ENCODE peak calls at places on chromosome 12, in five cellular contexts. One of them, this sample, is unnamed. For H3K27me3 and H3K4me1, the result is how much of the 10 kb centered on the place peaks cover.

GRCh38 chr12:122166422-122167327 is 7.3 kb downstream of the IL31 start:
- DNase-seq in BE2C: no peak
- DNase-seq in lower lobe of right lung: no peak
- DNase-seq in fibroblast of lung: no peak
- DNase-seq in uterus: no peak
- DNase-seq in this sample: no peak

GRCh38 chr12:29990971-29991370 is 207.2 kb upstream of the TMTC1 start:
- DNase-seq in lower lobe of right lung: no peak
- DNase-seq in uterus: no peak
- DNase-seq in fibroblast of lung: peak
- DNase-seq in BE2C: no peak
- DNase-seq in this sample: no peak

GRCh38 chr12:50742776-50743175 is 21.1 kb upstream of the ATF1 start:
- DNase-seq in BE2C: no peak
- DNase-seq in uterus: no peak
- DNase-seq in fibroblast of lung: no peak
- DNase-seq in lower lobe of right lung: no peak
- DNase-seq in this sample: no peak

GRCh38 chr12:51028126-51028810 is 2.1 kb upstream of the SLC11A2 start:
- DNase-seq in fibroblast of lung: peak
- DNase-seq in lower lobe of right lung: no peak
- DNase-seq in BE2C: peak
- DNase-seq in uterus: no peak
- DNase-seq in this sample: peak

GRCh38 chr12:26651566-26652188 is 181.3 kb downstream of the ITPR2 start:
- DNase-seq in fibroblast of lung: peak
- DNase-seq in uterus: peak
- DNase-seq in lower lobe of right lung: no peak
- DNase-seq in BE2C: peak
- DNase-seq in this sample: peak

GRCh38 chr12:2845280-2845679 is 10.4 kb upstream of the NRIP2 start:
- DNase-seq in uterus: peak
- DNase-seq in BE2C: no peak
- DNase-seq in fibroblast of lung: peak
- DNase-seq in lower lobe of right lung: no peak
- DNase-seq in this sample: no peak

GRCh38 chr12:10400829-10401228 is 8.7 kb downstream of the KLRC4 start:
- DNase-seq in BE2C: no peak
- DNase-seq in lower lobe of right lung: no peak
- DNase-seq in uterus: no peak
- DNase-seq in fibroblast of lung: no peak
- DNase-seq in this sample: no peak

GRCh38 chr12:65649126-65649525 is 175.2 kb upstream of the HMGA2 start:
- DNase-seq in fibroblast of lung: peak
- DNase-seq in uterus: peak
- DNase-seq in BE2C: no peak
- DNase-seq in lower lobe of right lung: no peak
- DNase-seq in this sample: peak

GRCh38 chr12:7180685-7181084 is 8.8 kb upstream of the PEX5 start:
- DNase-seq in lower lobe of right lung: no peak
- DNase-seq in BE2C: no peak
- DNase-seq in uterus: no peak
- DNase-seq in fibroblast of lung: no peak
- DNase-seq in this sample: no peak

GRCh38 chr12:57623385-57623784 is 9.6 kb downstream of the B4GALNT1 start:
- DNase-seq in uterus: no peak
- DNase-seq in fibroblast of lung: no peak
- DNase-seq in BE2C: no peak
- DNase-seq in lower lobe of right lung: no peak
- DNase-seq in this sample: no peak

GRCh38 chr12:114399664-114400211 is 6.2 kb downstream of the TBX5 start:
- DNase-seq in uterus: no peak
- DNase-seq in lower lobe of right lung: no peak
- DNase-seq in BE2C: no peak
- DNase-seq in fibroblast of lung: no peak
- DNase-seq in this sample: no peak

GRCh38 chr12:114396153-114396868 is 9.6 kb downstream of the TBX5 start:
- DNase-seq in BE2C: no peak
- DNase-seq in fibroblast of lung: no peak
- DNase-seq in lower lobe of right lung: no peak
- DNase-seq in uterus: no peak
- DNase-seq in this sample: no peak

GRCh38 chr12:114395755-114396152 is 10.2 kb downstream of the TBX5 start:
- DNase-seq in fibroblast of lung: no peak
- DNase-seq in lower lobe of right lung: no peak
- DNase-seq in BE2C: no peak
- DNase-seq in uterus: no peak
- DNase-seq in this sample: no peak

GRCh38 chr12:114397978-114398881 is 7.7 kb downstream of the TBX5 start:
- DNase-seq in uterus: no peak
- DNase-seq in lower lobe of right lung: no peak
- DNase-seq in BE2C: no peak
- DNase-seq in fibroblast of lung: no peak
- DNase-seq in this sample: no peak

GRCh38 chr12:114396869-114397719 is 8.8 kb downstream of the TBX5 start:
- DNase-seq in fibroblast of lung: no peak
- DNase-seq in uterus: no peak
- DNase-seq in lower lobe of right lung: no peak
- DNase-seq in BE2C: no peak
- DNase-seq in this sample: no peak
- H3K27me3 ChIP-seq in fibroblast of lung: under half
- H3K27me3 ChIP-seq in uterus: under half
- H3K27me3 ChIP-seq in lower lobe of right lung: half or more
- H3K27me3 ChIP-seq in BE2C: half or more
- H3K27me3 ChIP-seq in this sample: under half

DNA sequence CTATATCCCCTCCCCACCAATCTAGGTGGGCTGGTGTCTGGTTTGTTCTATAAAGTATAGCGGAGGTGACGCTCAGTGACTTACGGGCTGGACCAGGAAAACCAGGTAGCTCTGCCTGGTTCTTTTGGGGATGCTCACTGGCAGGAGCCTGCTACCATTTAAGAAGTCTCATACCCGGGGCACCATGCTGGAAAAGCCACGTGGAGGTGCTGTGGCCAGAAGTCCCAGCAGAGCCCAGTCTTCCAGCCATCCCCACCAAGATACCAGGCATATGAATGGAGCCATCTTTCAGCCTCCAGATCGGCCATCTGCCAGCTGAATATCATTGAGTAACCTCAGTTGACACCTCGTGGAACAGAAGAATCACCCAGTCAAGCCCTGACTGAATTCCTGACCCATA is 87.2 kb downstream of the AACS start:
- DNase-seq in fibroblast of lung: no peak
- DNase-seq in BE2C: no peak
- DNase-seq in lower lobe of right lung: no peak
- DNase-seq in uterus: no peak
- DNase-seq in this sample: no peak
- TF ChIP-seq CTCF in fibroblast of lung: no peak
- TF ChIP-seq CTCF in BE2C: no peak
- TF ChIP-seq CTCF in lower lobe of right lung: no peak
- TF ChIP-seq CTCF in uterus: no peak
- TF ChIP-seq CTCF in this sample: no peak

GRCh38 chr12:52614381-52615207 is 3.8 kb downstream of the KRT73 start:
- DNase-seq in lower lobe of right lung: no peak
- DNase-seq in fibroblast of lung: no peak
- DNase-seq in uterus: no peak
- DNase-seq in BE2C: no peak
- DNase-seq in this sample: no peak

GRCh38 chr12:52611080-52611468 is 7.3 kb downstream of the KRT73 start:
- DNase-seq in fibroblast of lung: no peak
- DNase-seq in BE2C: no peak
- DNase-seq in lower lobe of right lung: no peak
- DNase-seq in uterus: no peak
- DNase-seq in this sample: no peak

GRCh38 chr12:52615208-52615868 is 3.0 kb downstream of the KRT73 start:
- DNase-seq in lower lobe of right lung: no peak
- DNase-seq in BE2C: no peak
- DNase-seq in uterus: no peak
- DNase-seq in fibroblast of lung: peak
- DNase-seq in this sample: no peak

GRCh38 chr12:52613363-52614030 is 4.9 kb downstream of the KRT73 start:
- DNase-seq in BE2C: no peak
- DNase-seq in lower lobe of right lung: no peak
- DNase-seq in fibroblast of lung: no peak
- DNase-seq in uterus: no peak
- DNase-seq in this sample: no peak

DNA sequence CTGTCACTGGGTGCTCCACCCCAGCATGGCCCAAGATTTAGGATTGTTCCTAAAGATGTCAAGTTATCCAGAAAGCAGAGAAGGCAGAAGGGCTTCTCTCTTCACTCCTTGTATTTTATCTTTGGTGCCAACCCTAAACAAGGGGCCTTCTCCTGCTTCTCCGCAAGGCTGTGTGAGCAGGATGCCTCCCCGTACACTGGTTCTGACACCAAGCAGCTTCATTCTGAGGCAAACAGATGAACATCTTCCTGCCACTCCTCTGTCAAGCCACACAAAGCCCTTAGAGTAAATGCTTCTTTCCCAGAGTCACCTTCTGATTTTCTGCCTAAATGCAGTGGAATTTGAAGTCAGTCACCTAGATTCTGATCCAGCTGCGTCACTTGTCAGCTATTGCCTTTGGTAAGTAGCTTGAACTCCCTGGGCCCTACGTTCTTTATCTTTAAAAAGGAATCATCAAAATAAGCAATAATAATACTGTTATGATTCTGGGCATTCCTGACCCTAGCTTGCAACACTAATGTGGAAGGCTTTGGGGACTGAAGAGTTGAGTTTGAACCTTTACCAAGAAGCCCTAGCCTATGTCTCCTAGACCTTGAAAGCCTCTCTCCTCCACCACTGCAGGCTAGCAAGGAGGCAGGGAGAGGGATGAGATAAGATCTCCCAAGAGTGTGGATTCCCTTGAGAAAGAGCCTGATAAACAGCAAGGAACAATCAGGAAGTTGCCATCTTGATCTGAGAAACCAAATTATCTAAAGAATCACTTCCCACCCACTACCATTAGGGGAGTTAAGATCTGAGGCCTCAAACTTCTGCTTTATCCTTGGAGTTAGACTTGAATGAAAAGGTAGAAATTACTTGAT is 5.7 kb downstream of the KRT73 start:
- DNase-seq in uterus: no peak
- DNase-seq in BE2C: no peak
- DNase-seq in fibroblast of lung: no peak
- DNase-seq in lower lobe of right lung: no peak
- DNase-seq in this sample: no peak
- H3K4me1 ChIP-seq in uterus: under half
- H3K4me1 ChIP-seq in BE2C: under half
- H3K4me1 ChIP-seq in fibroblast of lung: under half
- H3K4me1 ChIP-seq in lower lobe of right lung: under half
- H3K4me1 ChIP-seq in this sample: under half

DNA sequence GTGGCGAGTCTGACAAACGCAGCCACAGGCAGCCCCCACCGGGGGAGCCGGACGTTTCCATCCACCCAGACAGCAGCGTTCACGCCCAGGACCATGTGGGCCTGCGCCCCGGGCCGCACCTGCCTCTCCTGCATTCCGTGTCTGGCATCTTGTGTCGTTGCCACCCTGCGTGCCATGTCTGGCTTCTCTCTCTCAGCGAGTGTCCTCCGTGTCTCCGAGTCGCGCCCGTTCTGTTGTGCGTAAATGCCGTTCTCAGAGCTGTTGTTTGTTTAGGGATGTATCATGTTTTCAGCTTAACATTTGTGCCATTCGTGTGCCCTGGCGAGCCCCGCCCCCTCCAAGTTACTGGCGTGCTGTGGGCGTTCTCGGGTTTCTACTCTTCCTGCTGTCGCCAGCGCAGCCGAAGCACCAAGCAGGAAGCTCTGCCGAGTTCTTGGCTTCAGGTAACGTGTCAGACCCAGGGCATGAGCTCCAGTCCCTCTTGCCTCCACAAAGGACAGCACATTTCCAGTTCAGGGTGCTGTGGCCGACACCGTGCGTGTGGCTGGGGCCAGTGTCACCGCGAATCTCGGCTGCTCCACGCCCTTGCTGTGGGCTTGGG is 34.6 kb downstream of the NOC4L start:
- DNase-seq in uterus: no peak
- DNase-seq in BE2C: no peak
- DNase-seq in lower lobe of right lung: no peak
- DNase-seq in fibroblast of lung: no peak
- DNase-seq in this sample: peak
- H3K27me3 ChIP-seq in uterus: under half
- H3K27me3 ChIP-seq in BE2C: half or more
- H3K27me3 ChIP-seq in lower lobe of right lung: under half
- H3K27me3 ChIP-seq in fibroblast of lung: under half
- H3K27me3 ChIP-seq in this sample: under half

GRCh38 chr12:25256005-25256404 is 5.3 kb upstream of the KRAS start:
- DNase-seq in BE2C: no peak
- DNase-seq in lower lobe of right lung: no peak
- DNase-seq in fibroblast of lung: no peak
- DNase-seq in uterus: no peak
- DNase-seq in this sample: no peak
- TF ChIP-seq CTCF in BE2C: no peak
- TF ChIP-seq CTCF in lower lobe of right lung: no peak
- TF ChIP-seq CTCF in fibroblast of lung: no peak
- TF ChIP-seq CTCF in uterus: no peak
- TF ChIP-seq CTCF in this sample: no peak

DNA sequence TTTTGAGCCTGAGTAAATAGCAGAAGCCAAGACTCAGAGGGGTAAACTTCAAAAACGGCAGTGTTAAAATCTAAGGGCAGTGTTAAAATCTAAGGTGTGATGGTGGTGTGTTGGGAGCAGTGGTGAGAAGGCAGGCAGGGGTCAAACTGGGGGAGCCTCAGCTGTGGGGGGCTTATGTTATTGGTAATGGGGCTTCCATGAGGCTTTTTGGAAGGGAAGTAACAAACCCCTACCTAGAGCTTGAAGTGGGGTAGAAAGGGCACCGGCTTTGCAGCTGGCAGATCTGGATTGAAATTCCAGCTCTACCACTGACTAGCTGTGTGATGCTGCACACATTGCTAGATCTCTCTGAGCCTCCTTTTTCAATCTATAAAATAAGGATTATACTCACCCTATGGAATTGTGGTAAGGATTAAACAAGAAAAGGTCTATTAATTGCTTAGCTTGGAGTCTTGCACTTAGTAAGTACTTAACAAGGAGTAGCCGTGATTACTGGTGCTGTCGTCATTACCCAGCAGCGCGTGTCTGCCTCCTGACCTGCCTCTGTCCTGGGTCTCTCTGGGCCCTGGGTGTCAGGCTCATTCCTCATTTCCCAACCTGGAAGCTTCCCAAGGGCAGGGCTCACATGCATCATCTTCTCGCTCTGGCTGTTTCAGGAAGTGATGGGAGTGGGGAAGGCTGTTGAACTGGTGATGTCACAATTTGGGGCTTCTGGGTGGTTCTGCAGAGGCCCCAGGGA is 18.5 kb upstream of the KRT80 start:
- DNase-seq in fibroblast of lung: peak
- DNase-seq in lower lobe of right lung: peak
- DNase-seq in uterus: peak
- DNase-seq in BE2C: peak
- DNase-seq in this sample: no peak
- H3K4me1 ChIP-seq in fibroblast of lung: under half
- H3K4me1 ChIP-seq in lower lobe of right lung: under half
- H3K4me1 ChIP-seq in uterus: under half
- H3K4me1 ChIP-seq in BE2C: under half
- H3K4me1 ChIP-seq in this sample: under half